ENCODE peak calls at places on chromosomes 13 and 19, in eight cellular contexts. O is brain microvascular endothelial cell; W is smooth muscle cell of the brain vasculature; J is amygdala; K is stimulated activated CD4-positive, alpha-beta T cell treated with anti-CD3 and anti-CD28 coated beads, Interleukin-2, amount 100 ng/mL, for 4 hours; L is NCI-H82; Z is adrenal gland; I is left ventricle myocardium superior. F is an unnamed sample.

GRCh38 chr19:3873151-3873550 is 4.3 kb upstream of the ZFR2 start:
- DNase-seq in K (no peak), O (no peak), Z (no peak), I (no peak), W (no peak), J (no peak), L (no peak), F (no peak)

GRCh38 chr13:79405831-79406596 is at the start of gene RBM26:
- DNase-seq in K (peak), W (peak), O (peak), I (peak), J (peak), Z (peak), L (peak), F (peak)

GRCh38 chr19:11729586-11729985 is 9.2 kb downstream of the ZNF823 start:
- DNase-seq in O (no peak), Z (no peak), L (no peak), K (no peak), I (no peak), W (no peak), J (no peak), F (no peak)

GRCh38 chr19:49294401-49294800 is 30.6 kb downstream of the SLC6A16 start:
- DNase-seq in W (no peak), L (no peak), K (no peak), I (no peak), O (no peak), Z (no peak), J (no peak), F (no peak)

GRCh38 chr13:28530729-28531194 is 35.8 kb upstream of the FLT1 start:
- DNase-seq in J (no peak), Z (no peak), O (no peak), K (no peak), L (peak), W (peak), I (no peak), F (no peak)

GRCh38 chr13:113546571-113547247 is 37.8 kb upstream of the TFDP1 start:
- DNase-seq in W (peak), O (peak), Z (no peak), K (no peak), I (peak), L (no peak), J (no peak), F (no peak)

GRCh38 chr13:80164451-80164850 is 176.5 kb downstream of the SPRY2 start:
- DNase-seq in O (no peak), Z (no peak), I (no peak), K (no peak), J (no peak), L (no peak), W (no peak), F (no peak)

GRCh38 chr13:99506632-99507031 is 5.4 kb downstream of the TM9SF2 start:
- DNase-seq in L (no peak), W (no peak), I (no peak), O (no peak), K (no peak), J (no peak), Z (no peak), F (no peak)

GRCh38 chr13:38967446-38967845 is 23.2 kb downstream of the STOML3 start:
- DNase-seq in O (no peak), W (no peak), K (no peak), I (no peak), J (no peak), Z (no peak), L (peak), F (no peak)

GRCh38 chr19:3068071-3068470 is 5.8 kb upstream of the TLE5 start:
- DNase-seq in Z (peak), L (peak), K (no peak), O (no peak), W (no peak), I (no peak), J (no peak), F (no peak)

GRCh38 chr19:9597027-9597426 is 12.7 kb upstream of the ZNF121 start:
- DNase-seq in L (no peak), I (no peak), O (peak), Z (no peak), J (no peak), W (no peak), K (no peak), F (no peak)

GRCh38 chr19:49988433-49988832 is 27.5 kb upstream of the SIGLEC11 start:
- DNase-seq in I (no peak), L (no peak), J (no peak), W (no peak), Z (no peak), O (peak), K (no peak), F (no peak)

GRCh38 chr19:34867631-34868030 is 59.1 kb upstream of the ZNF30 start:
- DNase-seq in J (no peak), K (no peak), I (no peak), L (no peak), O (no peak), Z (no peak), W (no peak), F (no peak)

GRCh38 chr19:13729859-13730258 is 34.5 kb upstream of the MRI1 start:
- DNase-seq in W (no peak), J (no peak), O (no peak), I (no peak), Z (no peak), K (no peak), L (no peak), F (no peak)

GRCh38 chr13:35703061-35703460 is 226.6 kb upstream of the MAB21L1 start:
- DNase-seq in I (no peak), O (no peak), Z (no peak), K (no peak), L (no peak), J (no peak), W (no peak), F (no peak)

GRCh38 chr13:99577934-99578917 is 77.0 kb downstream of the TM9SF2 start:
- DNase-seq in J (no peak), I (no peak), O (no peak), Z (no peak), W (no peak), L (peak), K (no peak), F (no peak)

GRCh38 chr13:36090592-36090991 is 40.6 kb downstream of the DCLK1 start:
- DNase-seq in J (no peak), Z (no peak), L (no peak), K (no peak), W (peak), I (no peak), O (peak), F (no peak)

GRCh38 chr19:30857388-30857787 is 485.2 kb downstream of the ZNF536 start:
- DNase-seq in W (no peak), I (no peak), K (no peak), Z (no peak), O (no peak), J (no peak), L (no peak), F (no peak)

GRCh38 chr19:52570005-52570861 is at the start of gene ZNF701:
- DNase-seq in O (peak), I (peak), J (peak), L (peak), K (peak), Z (peak), W (peak), F (peak)

GRCh38 chr13:45011198-45011597 is 21.9 kb downstream of the GPALPP1 start:
- DNase-seq in W (no peak), L (no peak), O (no peak), J (no peak), K (no peak), Z (no peak), I (no peak), F (no peak)

GRCh38 chr19:49692102-49692599 is 1.2 kb downstream of the CPT1C start:
- DNase-seq in Z (no peak), I (no peak), K (no peak), J (peak), W (no peak), O (no peak), L (peak), F (peak)

GRCh38 chr19:28472111-28472510 is 740.8 kb downstream of the UQCRFS1 start:
- DNase-seq in O (no peak), W (no peak), I (no peak), J (no peak), L (no peak), Z (no peak), K (no peak), F (no peak)

GRCh38 chr19:14059652-14060155 is 2.2 kb downstream of the PALM3 start:
- DNase-seq in J (no peak), W (no peak), O (no peak), Z (no peak), L (peak), I (no peak), K (no peak), F (no peak)

GRCh38 chr13:22049384-22049783 is 378.5 kb downstream of the FGF9 start:
- DNase-seq in K (no peak), W (no peak), J (no peak), O (no peak), I (no peak), L (no peak), Z (no peak), F (no peak)

GRCh38 chr19:39671739-39672363 is 16.1 kb downstream of the LGALS16 start:
- DNase-seq in L (peak), J (no peak), W (peak), O (peak), Z (no peak), K (peak), I (no peak), F (peak)

GRCh38 chr13:32233062-32233461 is 82.1 kb downstream of the ZAR1L start:
- DNase-seq in Z (no peak), L (no peak), K (no peak), J (no peak), O (no peak), I (no peak), W (no peak), F (peak)

GRCh38 chr19:8174706-8175105 is 25.3 kb upstream of the FBN3 start:
- DNase-seq in W (no peak), K (no peak), O (no peak), Z (no peak), I (no peak), L (no peak), J (no peak), F (no peak)

GRCh38 chr13:112576191-112576590 is 11.8 kb downstream of the TUBGCP3 start:
- DNase-seq in L (no peak), W (no peak), K (no peak), I (no peak), O (no peak), Z (no peak), J (no peak), F (no peak)

GRCh38 chr13:24097064-24097463 is 63.5 kb upstream of the SPATA13 start:
- DNase-seq in I (no peak), W (no peak), K (no peak), L (peak), J (no peak), O (no peak), Z (peak), F (no peak)

GRCh38 chr13:35923347-35923746 is 207.8 kb downstream of the DCLK1 start:
- DNase-seq in L (no peak), O (peak), W (no peak), J (no peak), I (peak), K (no peak), Z (peak), F (no peak)

GRCh38 chr13:113906566-113906965 is 42.7 kb upstream of the GAS6 start:
- DNase-seq in I (peak), L (no peak), J (no peak), Z (no peak), O (no peak), K (no peak), W (no peak), F (no peak)

GRCh38 chr19:5961969-5962945 is 15.7 kb downstream of the RANBP3 start:
- DNase-seq in Z (peak), J (no peak), K (peak), W (peak), I (no peak), O (peak), L (no peak), F (peak)